ENCODE peak calls at places on chromosomes 13 and 19, in ten cellular contexts. One of them, this sample, is unnamed. For H3K27me3, the result is how much of the 10 kb centered on the place peaks cover.

GRCh38 chr19:32599258-32599657 is 18.3 kb downstream of the PDCD5 start:
- DNase-seq in GM23338: no peak
- DNase-seq in fibroblast of lung: no peak
- DNase-seq in neural progenitor cell: no peak
- DNase-seq in ascending aorta: no peak
- DNase-seq in effector memory CD4-positive, alpha-beta T cell: no peak
- DNase-seq in DND-41: no peak
- DNase-seq in HCT116: no peak
- DNase-seq in tibial artery: no peak
- DNase-seq in breast epithelium: no peak
- DNase-seq in this sample: no peak

GRCh38 chr19:51027126-51027806 is 850 bp upstream of the KLK11 start:
- DNase-seq in GM23338: no peak
- DNase-seq in fibroblast of lung: no peak
- DNase-seq in neural progenitor cell: no peak
- DNase-seq in ascending aorta: no peak
- DNase-seq in effector memory CD4-positive, alpha-beta T cell: no peak
- DNase-seq in DND-41: no peak
- DNase-seq in HCT116: no peak
- DNase-seq in tibial artery: no peak
- DNase-seq in breast epithelium: no peak
- DNase-seq in this sample: no peak

GRCh38 chr13:98676239-98676638 is 76.2 kb downstream of the SLC15A1 start:
- DNase-seq in GM23338: no peak
- DNase-seq in fibroblast of lung: no peak
- DNase-seq in neural progenitor cell: no peak
- DNase-seq in ascending aorta: no peak
- DNase-seq in effector memory CD4-positive, alpha-beta T cell: no peak
- DNase-seq in DND-41: no peak
- DNase-seq in HCT116: no peak
- DNase-seq in tibial artery: no peak
- DNase-seq in breast epithelium: no peak
- DNase-seq in this sample: no peak

GRCh38 chr19:10891360-10892108 is 20.2 kb downstream of the CARM1 start:
- DNase-seq in GM23338: peak
- DNase-seq in fibroblast of lung: no peak
- DNase-seq in neural progenitor cell: no peak
- DNase-seq in ascending aorta: no peak
- DNase-seq in effector memory CD4-positive, alpha-beta T cell: no peak
- DNase-seq in DND-41: no peak
- DNase-seq in HCT116: no peak
- DNase-seq in tibial artery: no peak
- DNase-seq in breast epithelium: no peak
- DNase-seq in this sample: no peak

GRCh38 chr19:12611361-12611699 is 610 bp downstream of the ZNF791 start:
- DNase-seq in GM23338: peak
- DNase-seq in fibroblast of lung: peak
- DNase-seq in neural progenitor cell: peak
- DNase-seq in ascending aorta: peak
- DNase-seq in effector memory CD4-positive, alpha-beta T cell: no peak
- DNase-seq in DND-41: no peak
- DNase-seq in HCT116: peak
- DNase-seq in tibial artery: peak
- DNase-seq in breast epithelium: peak
- DNase-seq in this sample: peak

GRCh38 chr19:32651729-32652140 is 23.2 kb downstream of the ANKRD27 start:
- DNase-seq in GM23338: peak
- DNase-seq in fibroblast of lung: peak
- DNase-seq in neural progenitor cell: peak
- DNase-seq in ascending aorta: no peak
- DNase-seq in effector memory CD4-positive, alpha-beta T cell: no peak
- DNase-seq in DND-41: no peak
- DNase-seq in HCT116: no peak
- DNase-seq in tibial artery: no peak
- DNase-seq in breast epithelium: no peak
- DNase-seq in this sample: no peak

GRCh38 chr13:31361673-31362072 is 161.9 kb downstream of the B3GLCT start:
- DNase-seq in GM23338: no peak
- DNase-seq in fibroblast of lung: no peak
- DNase-seq in neural progenitor cell: no peak
- DNase-seq in ascending aorta: no peak
- DNase-seq in effector memory CD4-positive, alpha-beta T cell: no peak
- DNase-seq in DND-41: no peak
- DNase-seq in HCT116: no peak
- DNase-seq in tibial artery: no peak
- DNase-seq in breast epithelium: no peak
- DNase-seq in this sample: no peak

GRCh38 chr13:44393391-44393790 is 19.8 kb downstream of the SERP2 start:
- DNase-seq in GM23338: no peak
- DNase-seq in fibroblast of lung: peak
- DNase-seq in neural progenitor cell: no peak
- DNase-seq in ascending aorta: peak
- DNase-seq in effector memory CD4-positive, alpha-beta T cell: no peak
- DNase-seq in DND-41: no peak
- DNase-seq in HCT116: no peak
- DNase-seq in tibial artery: no peak
- DNase-seq in breast epithelium: no peak
- DNase-seq in this sample: no peak

GRCh38 chr13:53238241-53238640 is 209.6 kb downstream of the OLFM4 start:
- DNase-seq in GM23338: peak
- DNase-seq in fibroblast of lung: no peak
- DNase-seq in neural progenitor cell: peak
- DNase-seq in ascending aorta: no peak
- DNase-seq in effector memory CD4-positive, alpha-beta T cell: no peak
- DNase-seq in DND-41: no peak
- DNase-seq in HCT116: no peak
- DNase-seq in tibial artery: no peak
- DNase-seq in breast epithelium: no peak
- DNase-seq in this sample: no peak

GRCh38 chr13:97630725-97631124 is 196.8 kb downstream of the RAP2A start:
- DNase-seq in GM23338: no peak
- DNase-seq in fibroblast of lung: no peak
- DNase-seq in neural progenitor cell: no peak
- DNase-seq in ascending aorta: no peak
- DNase-seq in effector memory CD4-positive, alpha-beta T cell: no peak
- DNase-seq in DND-41: no peak
- DNase-seq in HCT116: no peak
- DNase-seq in tibial artery: no peak
- DNase-seq in breast epithelium: no peak
- DNase-seq in this sample: no peak

GRCh38 chr13:73096173-73097117 is 37.6 kb downstream of the KLF5 start:
- DNase-seq in GM23338: no peak
- DNase-seq in fibroblast of lung: peak
- DNase-seq in neural progenitor cell: no peak
- DNase-seq in ascending aorta: no peak
- DNase-seq in effector memory CD4-positive, alpha-beta T cell: no peak
- DNase-seq in DND-41: no peak
- DNase-seq in HCT116: no peak
- DNase-seq in tibial artery: no peak
- DNase-seq in breast epithelium: no peak
- DNase-seq in this sample: no peak

GRCh38 chr19:48554385-48555091 is 2.6 kb downstream of the SULT2B1 start:
- DNase-seq in GM23338: peak
- DNase-seq in fibroblast of lung: no peak
- DNase-seq in neural progenitor cell: peak
- DNase-seq in ascending aorta: no peak
- DNase-seq in effector memory CD4-positive, alpha-beta T cell: no peak
- DNase-seq in DND-41: no peak
- DNase-seq in HCT116: no peak
- DNase-seq in tibial artery: no peak
- DNase-seq in breast epithelium: no peak
- DNase-seq in this sample: no peak

GRCh38 chr19:46944123-46944718 is 75.4 kb upstream of the NPAS1 start:
- DNase-seq in GM23338: no peak
- DNase-seq in fibroblast of lung: no peak
- DNase-seq in neural progenitor cell: no peak
- DNase-seq in ascending aorta: no peak
- DNase-seq in effector memory CD4-positive, alpha-beta T cell: no peak
- DNase-seq in DND-41: no peak
- DNase-seq in HCT116: no peak
- DNase-seq in tibial artery: no peak
- DNase-seq in breast epithelium: no peak
- DNase-seq in this sample: no peak

GRCh38 chr19:44607049-44607448 is 6.3 kb upstream of the IGSF23 start:
- DNase-seq in GM23338: no peak
- DNase-seq in fibroblast of lung: peak
- DNase-seq in neural progenitor cell: no peak
- DNase-seq in ascending aorta: no peak
- DNase-seq in effector memory CD4-positive, alpha-beta T cell: no peak
- DNase-seq in DND-41: no peak
- DNase-seq in HCT116: no peak
- DNase-seq in tibial artery: no peak
- DNase-seq in breast epithelium: no peak
- DNase-seq in this sample: no peak

GRCh38 chr13:44967656-44968451 is 21.4 kb downstream of the NUFIP1 start:
- DNase-seq in GM23338: no peak
- DNase-seq in fibroblast of lung: peak
- DNase-seq in neural progenitor cell: no peak
- DNase-seq in ascending aorta: no peak
- DNase-seq in effector memory CD4-positive, alpha-beta T cell: no peak
- DNase-seq in DND-41: no peak
- DNase-seq in HCT116: no peak
- DNase-seq in tibial artery: no peak
- DNase-seq in breast epithelium: no peak
- DNase-seq in this sample: no peak

GRCh38 chr13:100497394-100497793 is 91.2 kb downstream of the GGACT start:
- DNase-seq in GM23338: no peak
- DNase-seq in fibroblast of lung: peak
- DNase-seq in neural progenitor cell: no peak
- DNase-seq in ascending aorta: no peak
- DNase-seq in effector memory CD4-positive, alpha-beta T cell: no peak
- DNase-seq in DND-41: no peak
- DNase-seq in HCT116: no peak
- DNase-seq in tibial artery: no peak
- DNase-seq in breast epithelium: no peak
- DNase-seq in this sample: no peak
- H3K27ac ChIP-seq in GM23338: no peak
- H3K27ac ChIP-seq in fibroblast of lung: no peak
- H3K27ac ChIP-seq in neural progenitor cell: no peak
- H3K27ac ChIP-seq in ascending aorta: no peak
- H3K27ac ChIP-seq in effector memory CD4-positive, alpha-beta T cell: no peak
- H3K27ac ChIP-seq in DND-41: no peak
- H3K27ac ChIP-seq in HCT116: no peak
- H3K27ac ChIP-seq in tibial artery: no peak
- H3K27ac ChIP-seq in breast epithelium: no peak
- H3K27ac ChIP-seq in this sample: no peak

DNA sequence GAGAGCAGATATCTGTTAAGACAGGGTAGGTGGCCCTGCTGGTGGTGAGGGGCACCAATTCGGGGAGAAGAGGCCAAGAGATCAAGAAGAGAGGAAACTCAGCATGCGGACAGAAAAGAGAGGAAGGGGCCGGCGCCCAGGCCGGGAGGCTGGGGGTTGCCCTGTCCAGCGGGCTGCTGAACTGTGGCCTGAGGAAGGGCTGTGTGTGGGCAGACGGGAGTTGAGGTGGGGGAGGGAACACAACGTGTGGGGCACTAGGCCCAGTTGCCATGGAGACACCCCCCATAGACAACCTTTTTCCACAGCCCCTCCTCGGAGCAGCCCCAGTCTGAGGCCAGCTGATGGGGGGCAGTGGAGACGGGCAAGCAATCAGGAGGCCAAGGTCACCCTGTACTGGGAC is 2.5 kb upstream of the CACNG8 start:
- DNase-seq in GM23338: peak
- DNase-seq in fibroblast of lung: no peak
- DNase-seq in neural progenitor cell: peak
- DNase-seq in ascending aorta: no peak
- DNase-seq in effector memory CD4-positive, alpha-beta T cell: no peak
- DNase-seq in DND-41: no peak
- DNase-seq in HCT116: no peak
- DNase-seq in tibial artery: no peak
- DNase-seq in breast epithelium: no peak
- DNase-seq in this sample: no peak
- H3K4me3 ChIP-seq in GM23338: peak
- H3K4me3 ChIP-seq in fibroblast of lung: no peak
- H3K4me3 ChIP-seq in neural progenitor cell: peak
- H3K4me3 ChIP-seq in ascending aorta: no peak
- H3K4me3 ChIP-seq in effector memory CD4-positive, alpha-beta T cell: no peak
- H3K4me3 ChIP-seq in DND-41: no peak
- H3K4me3 ChIP-seq in HCT116: no peak
- H3K4me3 ChIP-seq in tibial artery: no peak
- H3K4me3 ChIP-seq in breast epithelium: no peak
- H3K4me3 ChIP-seq in this sample: no peak

DNA sequence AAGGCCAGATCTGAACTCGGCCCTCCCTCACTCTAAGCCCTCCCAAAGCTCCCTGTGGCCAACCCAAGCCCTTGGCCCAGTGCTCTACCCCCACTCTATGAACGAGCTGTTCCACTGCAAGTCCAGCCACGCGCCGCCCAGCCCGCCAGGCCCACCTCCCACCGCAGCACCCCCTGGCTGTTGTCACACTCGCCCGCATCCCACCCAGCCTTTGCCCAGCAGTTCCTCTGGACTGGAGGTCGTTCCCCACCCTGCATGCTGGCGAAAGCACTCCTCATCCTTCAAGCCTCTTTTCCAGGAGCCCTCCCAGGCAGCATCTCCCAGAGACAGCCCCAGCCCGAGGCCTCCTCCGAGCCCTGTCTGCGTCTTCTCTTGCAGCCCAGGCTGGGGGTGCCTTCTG is 33.1 kb upstream of the ONECUT3 start:
- DNase-seq in GM23338: peak
- DNase-seq in fibroblast of lung: no peak
- DNase-seq in neural progenitor cell: no peak
- DNase-seq in ascending aorta: no peak
- DNase-seq in effector memory CD4-positive, alpha-beta T cell: no peak
- DNase-seq in DND-41: no peak
- DNase-seq in HCT116: no peak
- DNase-seq in tibial artery: no peak
- DNase-seq in breast epithelium: no peak
- DNase-seq in this sample: no peak
- H3K27me3 ChIP-seq in GM23338: under half
- H3K27me3 ChIP-seq in fibroblast of lung: under half
- H3K27me3 ChIP-seq in neural progenitor cell: half or more
- H3K27me3 ChIP-seq in ascending aorta: under half
- H3K27me3 ChIP-seq in effector memory CD4-positive, alpha-beta T cell: under half
- H3K27me3 ChIP-seq in DND-41: under half
- H3K27me3 ChIP-seq in HCT116: under half
- H3K27me3 ChIP-seq in tibial artery: under half
- H3K27me3 ChIP-seq in breast epithelium: half or more
- H3K27me3 ChIP-seq in this sample: half or more

DNA sequence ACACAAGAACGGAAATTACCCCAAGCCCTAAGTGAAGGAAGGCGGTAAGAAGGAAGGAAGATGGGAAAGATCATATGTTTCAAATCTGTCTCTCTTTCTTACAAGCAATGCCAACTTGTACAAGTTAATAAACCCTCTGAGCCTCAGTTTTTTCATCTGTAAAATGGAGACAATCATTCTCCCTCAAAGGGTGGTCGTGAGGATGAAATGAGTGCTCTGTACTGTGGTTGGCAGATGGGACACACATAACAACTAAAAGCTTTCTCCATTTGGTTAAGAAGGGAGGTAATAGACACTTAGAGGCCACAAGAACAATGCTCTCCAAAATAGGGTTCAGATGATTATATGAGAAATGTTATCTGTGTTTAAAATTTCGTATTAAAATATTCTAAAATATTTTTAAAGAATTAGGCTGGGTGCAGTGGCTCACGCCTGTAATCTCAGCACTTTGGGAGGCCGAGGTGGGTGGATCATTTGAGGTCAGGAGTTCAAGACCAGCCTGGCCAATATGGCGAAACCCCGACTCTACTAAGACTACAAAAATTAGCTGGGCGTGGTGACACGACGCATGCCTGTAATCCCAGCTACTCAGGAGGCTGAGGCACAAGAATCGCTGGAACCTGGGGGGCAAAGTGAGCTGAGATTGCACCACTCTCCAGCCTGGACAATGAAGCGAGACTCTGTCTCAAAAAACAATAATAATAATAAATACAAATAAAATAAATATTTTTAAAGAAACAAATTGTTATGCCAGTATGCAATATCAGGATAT is 89.7 kb downstream of the STARD13 start:
- DNase-seq in GM23338: no peak
- DNase-seq in fibroblast of lung: no peak
- DNase-seq in neural progenitor cell: no peak
- DNase-seq in ascending aorta: no peak
- DNase-seq in effector memory CD4-positive, alpha-beta T cell: no peak
- DNase-seq in DND-41: no peak
- DNase-seq in HCT116: no peak
- DNase-seq in tibial artery: no peak
- DNase-seq in breast epithelium: no peak
- DNase-seq in this sample: no peak
- H3K27ac ChIP-seq in GM23338: no peak
- H3K27ac ChIP-seq in fibroblast of lung: peak
- H3K27ac ChIP-seq in neural progenitor cell: no peak
- H3K27ac ChIP-seq in ascending aorta: peak
- H3K27ac ChIP-seq in effector memory CD4-positive, alpha-beta T cell: no peak
- H3K27ac ChIP-seq in DND-41: no peak
- H3K27ac ChIP-seq in HCT116: no peak
- H3K27ac ChIP-seq in tibial artery: peak
- H3K27ac ChIP-seq in breast epithelium: peak
- H3K27ac ChIP-seq in this sample: no peak